ENCODE peak calls at places on chromosomes 13 and 19, in four cellular contexts. A, R, E and Z are unnamed samples.
A peak's percentile ranks its signal among the peaks of the same experiment; 100 is the strongest.

GRCh38 chr19:17210296-17210695 is 4.9 kb upstream of the USE1 start:
- DNase-seq in A (no peak), R (no peak), E (no peak), Z (no peak)

GRCh38 chr19:7751157-7751783 is 3.9 kb upstream of the CD209 start:
- DNase-seq in A (peak; percentile 18), R (peak; percentile 57), E (no peak), Z (no peak)

GRCh38 chr13:46541210-46541609 is 11.8 kb upstream of the LRCH1 start:
- DNase-seq in A (no peak), R (no peak), E (no peak), Z (no peak)

GRCh38 chr19:13301627-13302334 is 151.6 kb downstream of the IER2 start:
- DNase-seq in A (no peak), R (no peak), E (no peak), Z (no peak)

GRCh38 chr13:76503756-76504155 is 382.4 kb downstream of the KCTD12 start:
- DNase-seq in A (peak; percentile 1), R (no peak), E (no peak), Z (no peak)

GRCh38 chr19:46697142-46697960 is 19.6 kb downstream of the PRKD2 start:
- DNase-seq in A (peak; percentile 37), R (no peak), E (peak; percentile 89), Z (no peak)

GRCh38 chr19:16293133-16294085 is 31.2 kb upstream of the KLF2 start:
- DNase-seq in A (no peak), R (no peak), E (no peak), Z (peak; percentile 92)

GRCh38 chr19:42325896-42326771 is 699 bp downstream of the MEGF8 start:
- DNase-seq in A (peak; percentile 48), R (peak; percentile 4), E (no peak), Z (no peak)

GRCh38 chr19:8320564-8321066 is 560 bp downstream of the NDUFA7 start:
- DNase-seq in A (peak; percentile 31), R (no peak), E (no peak), Z (no peak)

GRCh38 chr13:91101436-91101835 is 246.1 kb upstream of the MIR17HG start:
- DNase-seq in A (no peak), R (no peak), E (no peak), Z (no peak)

GRCh38 chr19:42254850-42255765 is at the start of gene ERF:
- DNase-seq in A (peak; percentile 92), R (peak; percentile 91), E (peak; percentile 96), Z (peak; percentile 93)

GRCh38 chr13:94968040-94968756 is 255.9 kb upstream of the SOX21 start:
- DNase-seq in A (no peak), R (no peak), E (peak; percentile 65), Z (no peak)

GRCh38 chr13:60538566-60538965 is 141.5 kb downstream of the TDRD3 start:
- DNase-seq in A (no peak), R (no peak), E (no peak), Z (no peak)

GRCh38 chr19:33819875-33820781 is 23.5 kb downstream of the KCTD15 start:
- DNase-seq in A (peak; percentile 54), R (peak; percentile 96), E (peak; percentile 61), Z (peak; percentile 84)

GRCh38 chr13:35496011-35496410 is 19.5 kb upstream of the MAB21L1 start:
- DNase-seq in A (no peak), R (no peak), E (no peak), Z (no peak)

GRCh38 chr13:74573654-74574053 is 439.4 kb upstream of the KLF12 start:
- DNase-seq in A (no peak), R (no peak), E (no peak), Z (no peak)

GRCh38 chr19:31534231-31534630 is 185.0 kb upstream of the TSHZ3 start:
- DNase-seq in A (no peak), R (no peak), E (no peak), Z (no peak)

GRCh38 chr19:4069331-4069959 is 2.7 kb upstream of the ZBTB7A start:
- DNase-seq in A (peak; percentile 38), R (no peak), E (no peak), Z (no peak)

GRCh38 chr19:10961763-10962536 is 1.1 kb downstream of the SMARCA4 start:
- DNase-seq in A (peak; percentile 61), R (no peak), E (peak; percentile 35), Z (no peak)

GRCh38 chr13:19607523-19608078 is 25.9 kb upstream of the MPHOSPH8 start:
- DNase-seq in A (no peak), R (peak; percentile 45), E (no peak), Z (no peak)

GRCh38 chr13:99528547-99528946 is 27.3 kb downstream of the TM9SF2 start:
- DNase-seq in A (peak; percentile 18), R (no peak), E (no peak), Z (no peak)

GRCh38 chr13:25109341-25109740 is 13.4 kb downstream of the PABPC3 start:
- DNase-seq in A (no peak), R (peak; percentile 60), E (no peak), Z (no peak)

GRCh38 chr19:8663920-8664670 is 33.7 kb downstream of the NFILZ start:
- DNase-seq in A (peak; percentile 51), R (no peak), E (no peak), Z (no peak)

GRCh38 chr13:66558511-66558910 is 671.6 kb downstream of the PCDH9 start:
- DNase-seq in A (peak; percentile 50), R (no peak), E (no peak), Z (no peak)

GRCh38 chr13:87538366-87539052 is 132.7 kb upstream of the SLITRK5 start:
- DNase-seq in A (no peak), R (no peak), E (no peak), Z (no peak)

GRCh38 chr13:24351423-24351822 is 42.0 kb downstream of the C1QTNF9 start:
- DNase-seq in A (no peak), R (no peak), E (no peak), Z (no peak)

GRCh38 chr13:46373623-46374022 is 13.4 kb downstream of the RUBCNL start:
- DNase-seq in A (peak; percentile 44), R (no peak), E (no peak), Z (no peak)

GRCh38 chr19:33684550-33685303 is 63.0 kb downstream of the CHST8 start:
- DNase-seq in A (no peak), R (no peak), E (no peak), Z (no peak)

GRCh38 chr19:58555920-58556632 is 1.2 kb upstream of the CHMP2A start:
- DNase-seq in A (no peak), R (no peak), E (no peak), Z (no peak)

GRCh38 chr19:40650749-40651305 is 39.6 kb downstream of the NUMBL start:
- DNase-seq in A (no peak), R (no peak), E (no peak), Z (no peak)

GRCh38 chr19:30791116-30791515 is 418.9 kb downstream of the ZNF536 start:
- DNase-seq in A (no peak), R (no peak), E (no peak), Z (no peak)

GRCh38 chr13:75927183-75927582 is 291.1 kb downstream of the LMO7 start:
- DNase-seq in A (no peak), R (no peak), E (no peak), Z (no peak)

GRCh38 chr19:6048808-6049405 is 61.4 kb downstream of the RFX2 start:
- DNase-seq in A (peak; percentile 77), R (peak; percentile 65), E (peak; percentile 81), Z (peak; percentile 57)

GRCh38 chr19:13012690-13013608 is 17.7 kb downstream of the NFIX start:
- DNase-seq in A (no peak), R (peak; percentile 71), E (no peak), Z (peak; percentile 34)

GRCh38 chr13:75705395-75705794 is 69.3 kb downstream of the LMO7 start:
- DNase-seq in A (no peak), R (peak; percentile 92), E (no peak), Z (no peak)

GRCh38 chr13:98443329-98443728 is 133.6 kb downstream of the STK24 start:
- DNase-seq in A (no peak), R (peak; percentile 83), E (no peak), Z (peak; percentile 43)

GRCh38 chr13:98444381-98444780 is 132.5 kb downstream of the STK24 start:
- DNase-seq in A (no peak), R (no peak), E (no peak), Z (no peak)

GRCh38 chr13:98445340-98446233 is 131.3 kb downstream of the STK24 start:
- DNase-seq in A (peak; percentile 67), R (peak; percentile 50), E (peak; percentile 54), Z (peak; percentile 76)

GRCh38 chr13:98442391-98443230 is 134.3 kb downstream of the STK24 start:
- DNase-seq in A (no peak), R (no peak), E (no peak), Z (no peak)

GRCh38 chr13:98443800-98444325 is 133.0 kb downstream of the STK24 start:
- DNase-seq in A (no peak), R (no peak), E (no peak), Z (no peak)
- H3K27ac ChIP-seq in A (no peak overlapping the region), R (peak overlapping the region; percentile 33), E (no peak overlapping the region), Z (no peak overlapping the region)

DNA sequence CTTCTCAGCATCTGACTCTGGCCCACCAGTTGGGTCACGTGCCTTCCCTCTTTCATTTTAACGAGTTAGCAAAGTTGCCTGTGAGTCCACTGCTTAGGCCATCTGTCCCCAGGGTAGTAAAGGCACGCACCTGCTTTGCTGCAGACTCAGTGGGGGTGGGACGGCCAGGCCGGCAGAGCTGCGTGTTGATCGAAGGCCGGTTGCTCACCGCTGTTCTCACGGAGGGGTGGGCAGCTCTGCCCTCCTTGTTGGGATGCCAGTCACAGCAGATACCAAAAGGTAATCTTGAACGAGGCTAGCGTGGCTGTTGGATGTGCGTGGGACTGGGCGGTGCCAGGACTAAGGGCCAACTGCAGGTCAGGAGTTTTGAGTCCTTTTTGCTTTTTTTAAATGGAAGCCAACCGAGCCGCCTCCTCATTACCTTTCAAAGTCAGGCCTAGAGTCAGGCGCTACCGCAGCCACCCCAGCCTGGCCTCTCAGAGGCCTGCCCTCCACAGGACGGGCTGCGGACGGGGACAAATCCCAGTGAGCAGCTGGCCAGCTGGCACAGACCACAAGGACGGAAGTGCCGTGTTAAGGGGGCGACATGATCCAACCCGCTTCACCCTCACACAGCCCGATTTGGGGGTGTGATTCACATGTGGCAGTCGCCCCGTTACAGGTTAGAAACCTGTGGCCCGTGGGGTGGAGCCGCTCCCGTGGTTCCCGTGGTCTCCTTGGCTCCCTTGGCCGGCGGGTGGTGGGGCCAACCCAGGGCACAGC is 20.6 kb downstream of the ADPRHL1 start:
- DNase-seq in A (peak; percentile 26), R (no peak), E (no peak), Z (no peak)
- H2AFZ ChIP-seq in A (peak overlapping the region; percentile 82), R (no peak overlapping the region), E (no peak overlapping the region), Z (no peak overlapping the region)

DNA sequence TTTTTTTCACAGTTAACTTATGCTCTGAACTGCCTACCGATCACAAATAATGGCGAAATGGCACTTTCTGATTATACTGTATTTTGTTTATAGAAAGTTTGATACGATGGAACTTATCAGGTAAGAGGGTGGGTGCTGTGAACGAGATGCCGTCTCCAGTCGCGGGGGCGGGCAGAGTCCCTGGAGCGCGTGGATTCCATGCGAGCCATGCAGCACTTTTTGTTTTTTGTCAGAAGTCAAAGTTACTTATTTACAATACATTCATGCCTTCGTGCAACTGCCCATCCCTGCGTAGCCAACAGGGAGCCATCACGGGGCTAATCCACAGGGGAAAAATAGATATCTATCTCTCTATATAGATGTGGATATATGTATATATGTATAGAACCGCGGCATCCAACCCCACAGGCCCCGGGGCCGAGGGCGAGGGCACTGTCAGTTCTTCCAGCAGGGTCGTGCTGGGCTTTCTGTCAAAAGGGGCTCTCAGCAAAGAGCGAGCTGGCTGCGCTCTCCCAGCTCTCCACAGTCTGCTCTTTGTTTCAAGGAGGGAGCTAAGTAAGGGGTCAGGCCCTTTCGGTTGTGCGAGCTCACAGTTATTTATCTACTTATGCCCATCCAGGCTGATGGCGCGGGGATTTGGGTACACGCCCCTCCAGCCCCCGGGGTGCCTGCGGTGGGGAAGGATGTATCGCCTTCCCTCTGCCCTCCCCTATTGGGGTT is 3.4 kb downstream of the SLITRK1 start:
- DNase-seq in A (no peak), R (no peak), E (no peak), Z (no peak)
- H3K27ac ChIP-seq in A (no peak overlapping the region), R (no peak overlapping the region), E (no peak overlapping the region), Z (no peak overlapping the region)

GRCh38 chr19:51127032-51127431 is 2.3 kb downstream of the SIGLEC9 start:
- DNase-seq in A (no peak), R (no peak), E (no peak), Z (no peak)
- H2AFZ ChIP-seq in A (no peak overlapping the region), R (no peak overlapping the region), E (no peak overlapping the region), Z (no peak overlapping the region)